ENCODE peak calls at places on chromosomes 2 and 18, in nine cellular contexts. One of them, this sample, is unnamed.

GRCh38 chr2:118168606-118169005 is 80.3 kb downstream of the INSIG2 start:
- DNase-seq in fibroblast of lung: no peak
- DNase-seq in kidney: no peak
- DNase-seq in MM.1S: no peak
- DNase-seq in neural progenitor cell: no peak
- DNase-seq in DND-41: no peak
- DNase-seq in neuronal stem cell: no peak
- DNase-seq in H9: no peak
- DNase-seq in GM12878: no peak
- DNase-seq in this sample: no peak

GRCh38 chr18:58223717-58224424 is 179.8 kb downstream of the NEDD4L start:
- DNase-seq in kidney: peak; percentile 71
- DNase-seq in GM12878: no peak
- DNase-seq in MM.1S: no peak
- DNase-seq in H9: no peak
- DNase-seq in neural progenitor cell: no peak
- DNase-seq in neuronal stem cell: no peak
- DNase-seq in fibroblast of lung: peak; percentile 88
- DNase-seq in DND-41: no peak
- DNase-seq in this sample: no peak

GRCh38 chr2:207833265-207833751 is 63.6 kb upstream of the FZD5 start:
- DNase-seq in kidney: no peak
- DNase-seq in H9: no peak
- DNase-seq in neuronal stem cell: no peak
- DNase-seq in MM.1S: peak; percentile 63
- DNase-seq in GM12878: peak; percentile 31
- DNase-seq in DND-41: no peak
- DNase-seq in fibroblast of lung: no peak
- DNase-seq in neural progenitor cell: no peak
- DNase-seq in this sample: no peak

GRCh38 chr2:240596491-240596931 is 10.0 kb downstream of the CAPN10 start:
- DNase-seq in kidney: peak; percentile 75
- DNase-seq in neuronal stem cell: no peak
- DNase-seq in neural progenitor cell: no peak
- DNase-seq in GM12878: no peak
- DNase-seq in MM.1S: no peak
- DNase-seq in H9: no peak
- DNase-seq in DND-41: no peak
- DNase-seq in fibroblast of lung: no peak
- DNase-seq in this sample: no peak

GRCh38 chr2:213101109-213101508 is 50.3 kb downstream of the IKZF2 start:
- DNase-seq in kidney: no peak
- DNase-seq in GM12878: no peak
- DNase-seq in neuronal stem cell: no peak
- DNase-seq in MM.1S: no peak
- DNase-seq in H9: no peak
- DNase-seq in DND-41: no peak
- DNase-seq in fibroblast of lung: no peak
- DNase-seq in neural progenitor cell: no peak
- DNase-seq in this sample: no peak

GRCh38 chr2:103823847-103824246 is 1030.1 kb upstream of the POU3F3 start:
- DNase-seq in neural progenitor cell: no peak
- DNase-seq in DND-41: no peak
- DNase-seq in kidney: no peak
- DNase-seq in H9: no peak
- DNase-seq in fibroblast of lung: no peak
- DNase-seq in MM.1S: no peak
- DNase-seq in neuronal stem cell: no peak
- DNase-seq in GM12878: no peak
- DNase-seq in this sample: no peak

GRCh38 chr2:100252811-100253698 is 69.2 kb downstream of the LONRF2 start:
- DNase-seq in H9: no peak
- DNase-seq in neuronal stem cell: no peak
- DNase-seq in MM.1S: no peak
- DNase-seq in DND-41: no peak
- DNase-seq in neural progenitor cell: no peak
- DNase-seq in kidney: no peak
- DNase-seq in fibroblast of lung: no peak
- DNase-seq in GM12878: no peak
- DNase-seq in this sample: peak; percentile 13

GRCh38 chr2:8821276-8822217 is 15.9 kb downstream of the KIDINS220 start:
- DNase-seq in DND-41: no peak
- DNase-seq in neuronal stem cell: no peak
- DNase-seq in fibroblast of lung: peak; percentile 88
- DNase-seq in kidney: no peak
- DNase-seq in neural progenitor cell: no peak
- DNase-seq in GM12878: no peak
- DNase-seq in MM.1S: no peak
- DNase-seq in H9: no peak
- DNase-seq in this sample: no peak

GRCh38 chr2:29295843-29296242 is 180.6 kb downstream of the CLIP4 start:
- DNase-seq in neural progenitor cell: peak; percentile 52
- DNase-seq in neuronal stem cell: no peak
- DNase-seq in DND-41: peak; percentile 6
- DNase-seq in fibroblast of lung: no peak
- DNase-seq in MM.1S: no peak
- DNase-seq in GM12878: no peak
- DNase-seq in H9: peak; percentile 38
- DNase-seq in kidney: no peak
- DNase-seq in this sample: peak; percentile 72

GRCh38 chr2:195408196-195408595 is 248.8 kb upstream of the SLC39A10 start:
- DNase-seq in MM.1S: no peak
- DNase-seq in GM12878: no peak
- DNase-seq in kidney: no peak
- DNase-seq in neural progenitor cell: no peak
- DNase-seq in neuronal stem cell: no peak
- DNase-seq in H9: no peak
- DNase-seq in fibroblast of lung: no peak
- DNase-seq in DND-41: no peak
- DNase-seq in this sample: no peak

GRCh38 chr2:156343940-156344301 is 11.4 kb upstream of the NR4A2 start:
- DNase-seq in neural progenitor cell: no peak
- DNase-seq in fibroblast of lung: no peak
- DNase-seq in H9: no peak
- DNase-seq in neuronal stem cell: no peak
- DNase-seq in MM.1S: no peak
- DNase-seq in DND-41: no peak
- DNase-seq in GM12878: no peak
- DNase-seq in kidney: no peak
- DNase-seq in this sample: no peak

GRCh38 chr18:31591628-31592027 is at the start of gene TTR:
- DNase-seq in DND-41: no peak
- DNase-seq in neuronal stem cell: no peak
- DNase-seq in kidney: no peak
- DNase-seq in neural progenitor cell: no peak
- DNase-seq in fibroblast of lung: no peak
- DNase-seq in H9: no peak
- DNase-seq in MM.1S: no peak
- DNase-seq in GM12878: no peak
- DNase-seq in this sample: no peak

GRCh38 chr2:169107645-169108044 is 38.3 kb downstream of the DHRS9 start:
- DNase-seq in H9: no peak
- DNase-seq in DND-41: no peak
- DNase-seq in neural progenitor cell: no peak
- DNase-seq in fibroblast of lung: no peak
- DNase-seq in kidney: no peak
- DNase-seq in neuronal stem cell: no peak
- DNase-seq in GM12878: no peak
- DNase-seq in MM.1S: peak; percentile 95
- DNase-seq in this sample: no peak

GRCh38 chr2:237567276-237568029 is 1.1 kb downstream of the PRLH start:
- DNase-seq in neural progenitor cell: no peak
- DNase-seq in MM.1S: no peak
- DNase-seq in DND-41: no peak
- DNase-seq in fibroblast of lung: no peak
- DNase-seq in H9: no peak
- DNase-seq in GM12878: no peak
- DNase-seq in neuronal stem cell: no peak
- DNase-seq in kidney: no peak
- DNase-seq in this sample: no peak

GRCh38 chr2:54709341-54709809 is 14.1 kb upstream of the EML6 start:
- DNase-seq in neuronal stem cell: no peak
- DNase-seq in GM12878: no peak
- DNase-seq in DND-41: no peak
- DNase-seq in kidney: peak; percentile 84
- DNase-seq in fibroblast of lung: no peak
- DNase-seq in neural progenitor cell: no peak
- DNase-seq in H9: peak; percentile 61
- DNase-seq in MM.1S: no peak
- DNase-seq in this sample: peak; percentile 82

GRCh38 chr2:236211281-236211680 is 43.1 kb upstream of the GBX2 start:
- DNase-seq in GM12878: no peak
- DNase-seq in fibroblast of lung: no peak
- DNase-seq in H9: no peak
- DNase-seq in neural progenitor cell: no peak
- DNase-seq in kidney: no peak
- DNase-seq in DND-41: no peak
- DNase-seq in neuronal stem cell: no peak
- DNase-seq in MM.1S: no peak
- DNase-seq in this sample: no peak

DNA sequence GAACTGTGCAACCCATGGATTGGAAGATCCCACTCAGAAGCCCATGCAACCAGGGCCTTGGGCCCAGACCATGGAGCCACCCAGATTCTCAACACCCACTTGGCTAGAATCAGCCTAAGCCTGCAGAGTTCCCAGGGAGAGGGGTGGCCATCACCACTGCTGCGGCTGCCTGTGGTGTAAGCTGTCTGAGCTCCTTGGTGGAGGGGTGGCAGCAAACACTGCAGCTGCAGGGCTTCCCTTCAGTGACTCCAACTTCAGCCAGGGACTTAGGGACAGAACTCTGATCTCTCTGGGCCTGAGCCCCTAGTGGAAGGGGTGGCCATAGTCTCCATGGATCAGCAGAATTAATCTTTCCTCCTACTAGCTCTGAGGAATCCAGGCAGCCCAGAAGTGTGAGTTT is 72.5 kb downstream of the RAD51AP2 start:
- DNase-seq in neuronal stem cell: no peak
- DNase-seq in MM.1S: no peak
- DNase-seq in fibroblast of lung: no peak
- DNase-seq in neural progenitor cell: no peak
- DNase-seq in GM12878: no peak
- DNase-seq in DND-41: no peak
- DNase-seq in H9: no peak
- DNase-seq in kidney: no peak
- DNase-seq in this sample: no peak
- H3K9ac ChIP-seq in neuronal stem cell: no peak overlapping the region
- H3K9ac ChIP-seq in MM.1S: no peak overlapping the region
- H3K9ac ChIP-seq in fibroblast of lung: no peak overlapping the region
- H3K9ac ChIP-seq in neural progenitor cell: no peak overlapping the region
- H3K9ac ChIP-seq in GM12878: no peak overlapping the region
- H3K9ac ChIP-seq in DND-41: no peak overlapping the region
- H3K9ac ChIP-seq in H9: no peak overlapping the region
- H3K9ac ChIP-seq in kidney: no peak overlapping the region
- H3K9ac ChIP-seq in this sample: no peak overlapping the region

GRCh38 chr2:173136067-173136466 is 60.4 kb downstream of the MAP3K20 start:
- DNase-seq in kidney: no peak
- DNase-seq in fibroblast of lung: no peak
- DNase-seq in MM.1S: no peak
- DNase-seq in DND-41: no peak
- DNase-seq in H9: no peak
- DNase-seq in GM12878: no peak
- DNase-seq in neuronal stem cell: no peak
- DNase-seq in neural progenitor cell: no peak
- DNase-seq in this sample: no peak

GRCh38 chr2:173132531-173132930 is 56.9 kb downstream of the MAP3K20 start:
- DNase-seq in kidney: no peak
- DNase-seq in MM.1S: no peak
- DNase-seq in fibroblast of lung: no peak
- DNase-seq in DND-41: no peak
- DNase-seq in neural progenitor cell: no peak
- DNase-seq in neuronal stem cell: no peak
- DNase-seq in H9: no peak
- DNase-seq in GM12878: no peak
- DNase-seq in this sample: no peak

GRCh38 chr2:173126819-173127218 is 51.2 kb downstream of the MAP3K20 start:
- DNase-seq in H9: no peak
- DNase-seq in DND-41: no peak
- DNase-seq in neuronal stem cell: no peak
- DNase-seq in neural progenitor cell: no peak
- DNase-seq in MM.1S: peak; percentile 21
- DNase-seq in fibroblast of lung: peak; percentile 41
- DNase-seq in GM12878: no peak
- DNase-seq in kidney: no peak
- DNase-seq in this sample: no peak

GRCh38 chr2:173134703-173135102 is 59.1 kb downstream of the MAP3K20 start:
- DNase-seq in kidney: no peak
- DNase-seq in MM.1S: no peak
- DNase-seq in fibroblast of lung: peak; percentile 39
- DNase-seq in neural progenitor cell: no peak
- DNase-seq in DND-41: no peak
- DNase-seq in neuronal stem cell: no peak
- DNase-seq in GM12878: no peak
- DNase-seq in H9: no peak
- DNase-seq in this sample: no peak

GRCh38 chr2:173130521-173131467 is 55.1 kb downstream of the MAP3K20 start:
- DNase-seq in kidney: no peak
- DNase-seq in DND-41: no peak
- DNase-seq in neuronal stem cell: no peak
- DNase-seq in GM12878: no peak
- DNase-seq in MM.1S: no peak
- DNase-seq in H9: no peak
- DNase-seq in neural progenitor cell: no peak
- DNase-seq in fibroblast of lung: no peak
- DNase-seq in this sample: no peak
- H3K9ac ChIP-seq in kidney: no peak overlapping the region
- H3K9ac ChIP-seq in DND-41: no peak overlapping the region
- H3K9ac ChIP-seq in neuronal stem cell: no peak overlapping the region
- H3K9ac ChIP-seq in GM12878: no peak overlapping the region
- H3K9ac ChIP-seq in MM.1S: no peak overlapping the region
- H3K9ac ChIP-seq in H9: no peak overlapping the region
- H3K9ac ChIP-seq in neural progenitor cell: no peak overlapping the region
- H3K9ac ChIP-seq in fibroblast of lung: no peak overlapping the region
- H3K9ac ChIP-seq in this sample: no peak overlapping the region

DNA sequence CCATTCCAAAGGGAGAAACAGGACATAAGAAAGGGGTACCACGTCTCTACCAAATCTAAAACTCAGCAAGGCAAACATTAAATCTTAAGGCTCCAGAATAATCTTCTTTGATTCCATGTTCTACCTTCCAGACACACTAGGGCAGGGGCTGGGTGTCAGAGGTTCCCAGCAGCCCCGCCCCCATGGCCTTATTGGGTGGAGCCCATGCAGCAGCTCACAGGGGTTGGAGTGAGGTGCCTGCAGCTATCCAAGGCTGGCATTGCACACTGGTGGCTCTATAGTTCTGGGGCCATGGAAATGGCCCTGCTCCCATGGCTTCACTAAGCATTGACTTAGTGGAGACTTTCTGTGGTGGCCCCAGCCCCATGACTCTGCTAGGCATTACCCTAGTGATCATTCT is 14.9 kb upstream of the OSR1 start:
- DNase-seq in DND-41: no peak
- DNase-seq in GM12878: no peak
- DNase-seq in kidney: no peak
- DNase-seq in MM.1S: no peak
- DNase-seq in fibroblast of lung: no peak
- DNase-seq in neural progenitor cell: no peak
- DNase-seq in neuronal stem cell: no peak
- DNase-seq in H9: no peak
- DNase-seq in this sample: no peak
- H3K9ac ChIP-seq in DND-41: no peak overlapping the region
- H3K9ac ChIP-seq in GM12878: no peak overlapping the region
- H3K9ac ChIP-seq in kidney: no peak overlapping the region
- H3K9ac ChIP-seq in MM.1S: no peak overlapping the region
- H3K9ac ChIP-seq in fibroblast of lung: no peak overlapping the region
- H3K9ac ChIP-seq in neural progenitor cell: no peak overlapping the region
- H3K9ac ChIP-seq in neuronal stem cell: no peak overlapping the region
- H3K9ac ChIP-seq in H9: no peak overlapping the region
- H3K9ac ChIP-seq in this sample: no peak overlapping the region

GRCh38 chr18:48947583-48947982 is 3.2 kb downstream of the SMAD7 start:
- DNase-seq in neural progenitor cell: no peak
- DNase-seq in GM12878: no peak
- DNase-seq in neuronal stem cell: no peak
- DNase-seq in kidney: peak; percentile 78
- DNase-seq in H9: peak; percentile 22
- DNase-seq in DND-41: no peak
- DNase-seq in fibroblast of lung: no peak
- DNase-seq in MM.1S: no peak
- DNase-seq in this sample: no peak
- H3K9ac ChIP-seq in neural progenitor cell: no peak overlapping the region
- H3K9ac ChIP-seq in GM12878: peak overlapping the region; percentile 81
- H3K9ac ChIP-seq in neuronal stem cell: no peak overlapping the region
- H3K9ac ChIP-seq in kidney: peak overlapping the region; percentile 78
- H3K9ac ChIP-seq in H9: no peak overlapping the region
- H3K9ac ChIP-seq in DND-41: peak overlapping the region; percentile 59
- H3K9ac ChIP-seq in fibroblast of lung: no peak overlapping the region
- H3K9ac ChIP-seq in MM.1S: peak overlapping the region; percentile 95
- H3K9ac ChIP-seq in this sample: peak overlapping the region; percentile 82

This sample was measured in endodermal cell.